ENCODE peak calls at places on chromosome 1, in nine cellular contexts. Q, E, N, P, O, F, Z, A and L are unnamed samples.

GRCh38 chr1:48572632-48573258 is 100.7 kb upstream of the SPATA6 start:
- DNase-seq in Q (no peak), A (peak), E (peak), N (peak), Z (peak), O (no peak), P (peak), F (peak), L (peak)

GRCh38 chr1:68231627-68232303 is 558 bp downstream of the WLS start:
- DNase-seq in F (peak), O (no peak), E (peak), Z (peak), P (peak), Q (peak), A (peak), N (no peak), L (peak)

GRCh38 chr1:226063362-226064167 is 1.0 kb downstream of the H3-3A start:
- DNase-seq in P (peak), O (peak), E (peak), F (peak), Z (peak), Q (peak), A (peak), N (peak), L (peak)

GRCh38 chr1:199929556-199929955 is 98.0 kb upstream of the NR5A2 start:
- DNase-seq in Z (no peak), N (no peak), A (no peak), F (no peak), P (no peak), Q (no peak), O (no peak), E (no peak), L (no peak)

GRCh38 chr1:157274698-157275534 is 136.7 kb upstream of the ETV3 start:
- DNase-seq in A (no peak), F (peak), Z (no peak), E (peak), Q (no peak), N (no peak), P (peak), O (no peak), L (no peak)

GRCh38 chr1:103492003-103492665 is 33.4 kb upstream of the RNPC3 start:
- DNase-seq in P (peak), O (no peak), E (peak), F (no peak), Z (no peak), A (no peak), N (no peak), Q (no peak), L (no peak)

GRCh38 chr1:155018617-155019348 is 14.8 kb downstream of the DCST2 start:
- DNase-seq in Z (no peak), Q (no peak), O (no peak), N (no peak), A (no peak), P (peak), E (no peak), F (no peak), L (no peak)

GRCh38 chr1:24768873-24769605 is 23.8 kb downstream of the CLIC4 start:
- DNase-seq in P (no peak), N (no peak), O (no peak), Q (no peak), F (no peak), A (no peak), E (peak), Z (no peak), L (no peak)

GRCh38 chr1:204680051-204680450 is 5.5 kb downstream of the LRRN2 start:
- DNase-seq in P (no peak), N (no peak), Q (no peak), O (no peak), E (no peak), F (no peak), Z (no peak), A (no peak), L (no peak)

GRCh38 chr1:230011333-230012092 is 55.5 kb upstream of the GALNT2 start:
- DNase-seq in E (no peak), A (no peak), F (no peak), Z (no peak), N (no peak), O (no peak), Q (no peak), P (peak), L (no peak)

GRCh38 chr1:3785045-3785444 is 11.3 kb downstream of the LRRC47 start:
- DNase-seq in Z (no peak), P (no peak), Q (no peak), O (no peak), N (no peak), E (no peak), F (no peak), A (peak), L (no peak)

GRCh38 chr1:160361199-160361598 is 5.7 kb upstream of the NHLH1 start:
- DNase-seq in A (no peak), P (no peak), O (no peak), E (no peak), F (no peak), N (no peak), Q (no peak), Z (no peak), L (no peak)

GRCh38 chr1:160360227-160360695 is 6.6 kb upstream of the NHLH1 start:
- DNase-seq in F (no peak), O (no peak), A (no peak), E (no peak), Z (no peak), Q (no peak), P (no peak), N (no peak), L (no peak)

GRCh38 chr1:160358073-160358472 is 8.8 kb upstream of the NHLH1 start:
- DNase-seq in Q (no peak), O (no peak), E (no peak), N (no peak), Z (no peak), A (no peak), P (no peak), F (no peak), L (no peak)

GRCh38 chr1:160361814-160362167 is 5.1 kb upstream of the NHLH1 start:
- DNase-seq in O (no peak), Z (no peak), N (no peak), Q (no peak), P (no peak), F (no peak), E (no peak), A (no peak), L (no peak)

DNA sequence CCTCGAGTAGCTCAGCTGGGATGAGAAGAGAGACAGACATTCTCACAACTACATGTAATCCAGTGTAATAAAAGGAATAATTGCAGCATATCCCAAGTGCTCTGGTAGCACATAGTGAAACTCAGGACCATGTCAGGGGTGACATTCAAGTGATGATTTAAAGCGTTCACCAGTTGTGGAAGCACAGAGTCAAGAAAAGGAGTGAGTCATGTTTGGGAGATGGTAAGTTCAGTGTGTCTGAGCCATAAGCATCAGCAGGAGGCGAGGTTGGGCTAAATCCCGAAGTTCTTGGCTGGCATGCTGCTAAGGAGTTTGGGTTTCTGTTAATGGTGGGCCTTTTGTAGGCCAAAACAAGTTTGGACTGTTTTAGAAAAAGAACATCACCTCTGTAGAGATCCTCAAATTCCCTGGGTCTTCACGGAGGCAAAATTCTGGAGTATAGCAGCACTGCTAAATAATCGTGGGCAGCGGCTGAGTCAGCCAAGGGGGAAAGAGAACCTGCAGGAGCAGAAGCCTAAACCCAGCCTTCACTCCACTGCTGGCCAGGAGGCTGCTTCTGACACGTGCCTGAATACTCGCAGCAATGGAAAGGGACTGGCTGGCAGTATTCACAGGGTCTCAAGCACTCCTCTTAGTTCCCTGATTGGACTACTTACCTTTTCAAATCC is 7.2 kb upstream of the NHLH1 start:
- DNase-seq in E (no peak), N (no peak), P (peak), Q (no peak), F (peak), Z (no peak), O (no peak), A (no peak), L (no peak)
- TF ChIP-seq CTCF in E (no peak), N (no peak), P (peak), Q (no peak), F (no peak), Z (no peak), O (no peak), A (no peak), L (no peak)

DNA sequence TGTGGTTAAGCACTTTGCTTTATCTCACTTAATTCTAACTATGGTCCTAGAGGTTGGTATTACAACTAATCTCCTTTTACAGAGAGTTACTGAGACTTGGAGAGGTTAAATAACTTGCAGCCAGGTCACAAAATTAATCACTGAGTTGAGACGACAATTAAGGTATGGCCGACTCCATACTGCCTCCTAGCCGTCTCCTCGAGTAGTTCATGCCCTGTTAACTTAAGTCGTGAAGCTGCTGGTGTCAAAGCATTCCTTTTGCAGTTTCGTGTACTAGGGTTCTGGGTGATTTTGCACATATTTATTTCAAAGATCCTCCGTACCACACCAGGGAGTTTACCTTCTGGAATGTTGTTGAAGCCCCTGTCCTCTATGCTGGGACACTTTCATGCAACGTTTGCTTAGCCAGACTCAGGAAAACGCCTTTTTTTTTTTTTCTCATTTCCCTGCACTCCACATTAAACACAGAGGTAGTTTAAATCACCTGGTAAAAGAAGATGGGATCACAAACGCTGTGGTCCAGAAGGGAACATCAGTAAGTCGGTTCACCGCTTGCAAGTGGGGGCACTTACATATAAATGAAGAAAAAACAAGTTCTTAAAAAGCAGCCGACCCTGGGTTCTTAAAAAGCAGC is 570 bp upstream of the NEK7 start:
- DNase-seq in N (peak), F (peak), Q (peak), O (peak), A (peak), E (peak), Z (peak), P (peak), L (peak)
- TF ChIP-seq CTCF in N (peak), F (peak), Q (peak), O (peak), A (peak), E (peak), Z (peak), P (peak), L (peak)

GRCh38 chr1:193087893-193088292 is 17.3 kb downstream of the GLRX2 start:
- DNase-seq in E (no peak), N (no peak), Z (no peak), Q (no peak), F (no peak), O (no peak), A (no peak), P (no peak), L (no peak)

GRCh38 chr1:193086342-193086741 is 18.9 kb downstream of the GLRX2 start:
- DNase-seq in A (no peak), O (no peak), Q (no peak), N (no peak), Z (no peak), P (no peak), E (no peak), F (no peak), L (no peak)

GRCh38 chr1:193090865-193091264 is 14.3 kb downstream of the GLRX2 start:
- DNase-seq in P (no peak), N (no peak), F (no peak), O (no peak), A (no peak), Q (no peak), E (no peak), Z (no peak), L (no peak)

GRCh38 chr1:193083365-193084088 is 21.7 kb downstream of the GLRX2 start:
- DNase-seq in N (no peak), Q (no peak), F (no peak), O (no peak), Z (no peak), A (no peak), P (no peak), E (peak), L (no peak)

DNA sequence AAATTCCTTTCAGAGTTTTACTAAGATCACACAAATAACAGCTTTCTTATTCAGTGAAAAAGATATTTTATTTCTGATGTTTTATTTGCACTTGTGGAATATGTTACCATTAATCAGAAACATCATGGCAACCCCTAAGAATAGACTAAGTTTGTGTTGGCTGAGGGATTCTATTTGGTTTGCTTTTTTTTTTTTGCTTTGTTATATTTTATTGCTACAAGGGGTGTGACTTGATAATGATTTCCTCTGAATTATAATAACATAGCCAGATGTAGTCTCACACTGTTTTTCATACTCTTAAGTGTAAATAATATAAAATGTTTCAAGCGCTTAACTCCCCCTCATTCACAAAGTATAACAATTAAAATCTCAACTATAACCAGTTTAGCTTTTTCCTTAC is 20.0 kb downstream of the GLRX2 start:
- DNase-seq in Q (no peak), E (no peak), P (no peak), Z (no peak), N (no peak), A (no peak), F (no peak), O (no peak), L (no peak)
- TF ChIP-seq CTCF in Q (no peak), E (no peak), P (no peak), Z (no peak), N (no peak), A (no peak), F (no peak), O (no peak), L (no peak)

DNA sequence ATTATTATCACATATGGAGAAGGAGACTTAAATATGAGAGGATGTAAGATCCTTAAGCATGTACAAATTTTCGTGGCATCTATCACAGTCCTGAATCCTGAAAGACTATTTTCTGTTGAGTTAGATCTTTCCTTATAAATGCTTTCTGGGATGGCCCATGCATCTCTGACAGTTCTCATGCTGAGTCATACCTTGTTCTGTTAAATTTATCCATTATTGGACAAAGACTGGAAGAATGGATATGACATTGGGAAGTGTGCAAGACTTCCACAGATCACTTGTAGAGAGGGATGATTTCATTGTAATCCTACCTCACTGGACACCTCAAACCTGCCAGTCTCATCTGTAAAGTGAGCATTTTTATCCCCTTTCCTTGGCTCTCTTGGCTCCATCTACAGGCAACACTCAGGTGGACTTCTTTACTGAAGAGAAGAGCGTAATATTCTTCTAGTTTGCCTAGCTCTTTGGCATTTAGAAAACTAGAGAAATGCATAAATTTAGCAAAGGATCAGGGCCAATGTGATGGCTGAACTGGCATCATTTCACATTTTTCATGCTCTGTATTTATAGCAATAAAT is 128.2 kb downstream of the NFIA start:
- DNase-seq in F (no peak), Z (no peak), E (no peak), A (no peak), Q (no peak), N (peak), P (peak), O (no peak), L (no peak)
- TF ChIP-seq CTCF in F (no peak), Z (no peak), E (peak), A (no peak), Q (no peak), N (peak), P (peak), O (peak), L (no peak)

GRCh38 chr1:209104646-209105045 is 478.9 kb upstream of the CAMK1G start:
- DNase-seq in E (no peak), N (no peak), O (no peak), A (no peak), P (no peak), Z (no peak), F (no peak), Q (no peak), L (no peak)

GRCh38 chr1:209106861-209107260 is 476.7 kb upstream of the CAMK1G start:
- DNase-seq in E (no peak), P (no peak), Z (no peak), A (no peak), Q (no peak), N (no peak), F (no peak), O (no peak), L (no peak)

GRCh38 chr1:209107535-209107934 is 476.0 kb upstream of the CAMK1G start:
- DNase-seq in O (no peak), F (no peak), P (no peak), E (no peak), A (no peak), N (no peak), Z (no peak), Q (no peak), L (no peak)

GRCh38 chr1:209105769-209106168 is 477.7 kb upstream of the CAMK1G start:
- DNase-seq in P (no peak), A (no peak), F (no peak), O (no peak), N (no peak), E (no peak), Q (no peak), Z (no peak), L (no peak)

GRCh38 chr1:209106237-209106741 is 477.2 kb upstream of the CAMK1G start:
- DNase-seq in P (peak), Q (no peak), N (no peak), A (no peak), O (no peak), F (peak), E (peak), Z (no peak), L (no peak)
- TF ChIP-seq CTCF in P (peak), Q (no peak), N (no peak), A (no peak), O (no peak), F (peak), E (no peak), Z (no peak), L (no peak)

DNA sequence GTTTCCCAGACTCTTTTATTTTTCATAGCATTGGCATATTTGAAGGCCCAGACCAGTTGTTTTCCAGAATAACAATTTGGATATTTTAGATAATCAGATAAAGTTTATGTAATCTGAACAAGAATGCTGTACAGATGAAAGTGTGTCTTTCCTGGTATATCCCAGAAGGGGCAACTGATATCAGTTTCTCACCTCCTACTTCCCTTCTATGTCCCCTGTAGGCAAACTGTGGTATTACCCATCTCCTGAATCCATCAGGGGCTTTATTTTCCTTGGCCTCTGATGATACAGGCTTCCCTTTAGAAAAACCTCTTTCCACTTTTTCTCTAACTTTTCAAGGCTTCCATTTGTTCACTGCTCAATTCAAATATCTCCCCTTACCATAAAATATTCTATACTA is 87.5 kb upstream of the RGS1 start:
- DNase-seq in F (no peak), A (no peak), Q (no peak), N (no peak), E (peak), P (no peak), Z (no peak), O (no peak), L (no peak)
- TF ChIP-seq CTCF in F (no peak), A (no peak), Q (no peak), N (peak), E (no peak), P (peak), Z (peak), O (no peak), L (peak)

GRCh38 chr1:235199441-235199840 is 38.4 kb upstream of the RBM34 start:
- DNase-seq in Z (peak), P (peak), A (no peak), Q (no peak), O (no peak), N (peak), F (peak), E (peak), L (no peak)
- TF ChIP-seq CTCF in Z (peak), P (peak), A (peak), Q (no peak), O (peak), N (peak), F (peak), E (peak), L (peak)

GRCh38 chr1:175862418-175862817 is 119.0 kb upstream of the TNR start:
- DNase-seq in E (no peak), A (no peak), P (no peak), N (no peak), Z (no peak), Q (no peak), F (no peak), O (no peak), L (no peak)

GRCh38 chr1:175864625-175865024 is 121.2 kb upstream of the TNR start:
- DNase-seq in E (no peak), Z (no peak), N (no peak), A (no peak), F (no peak), Q (no peak), O (no peak), P (no peak), L (no peak)

GRCh38 chr1:175865041-175865766 is 121.8 kb upstream of the TNR start:
- DNase-seq in Z (no peak), F (no peak), A (no peak), Q (no peak), E (no peak), O (no peak), P (no peak), N (no peak), L (no peak)

GRCh38 chr1:175863291-175864050 is 120.1 kb upstream of the TNR start:
- DNase-seq in A (no peak), O (no peak), E (no peak), N (no peak), Z (no peak), P (no peak), F (no peak), Q (no peak), L (no peak)

DNA sequence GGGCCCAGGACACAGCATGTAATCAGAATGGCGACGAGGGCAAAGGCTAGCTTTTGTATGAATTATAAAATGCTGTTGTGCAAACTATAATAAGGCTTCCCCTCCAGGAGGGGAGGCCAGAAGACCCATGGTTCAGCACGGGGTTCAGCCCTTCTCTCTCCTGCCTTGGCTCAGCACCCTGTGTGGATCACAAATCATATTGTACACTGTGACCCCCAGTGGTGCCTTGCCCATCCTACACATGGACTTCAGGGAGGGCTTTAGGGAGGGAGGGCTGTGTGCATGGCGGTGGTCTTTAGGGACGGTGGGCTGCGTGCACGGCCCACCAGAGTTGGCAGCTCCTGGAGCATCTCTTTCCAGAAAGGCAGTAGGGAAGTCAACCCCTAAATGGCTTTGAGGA is 120.8 kb upstream of the TNR start:
- DNase-seq in N (no peak), Q (no peak), O (no peak), P (no peak), A (no peak), E (no peak), F (no peak), Z (no peak), L (no peak)
- TF ChIP-seq CTCF in N (no peak), Q (no peak), O (no peak), P (no peak), A (no peak), E (no peak), F (no peak), Z (no peak), L (no peak)